ENCODE peak calls at places on chromosomes 11 and 22, in six cellular contexts. One of them, this sample, is unnamed.

GRCh38 chr11:83175815-83176214 is 17.7 kb upstream of the ANKRD42 start:
- DNase-seq in breast epithelium: no peak
- DNase-seq in A549: no peak
- DNase-seq in ovary: no peak
- DNase-seq in GM12892: no peak
- DNase-seq in IMR-90: no peak
- DNase-seq in this sample: no peak

GRCh38 chr22:27726344-27726725 is 75.2 kb downstream of the MN1 start:
- DNase-seq in breast epithelium: no peak
- DNase-seq in A549: no peak
- DNase-seq in ovary: no peak
- DNase-seq in GM12892: no peak
- DNase-seq in IMR-90: no peak
- DNase-seq in this sample: no peak

GRCh38 chr11:12212821-12213185 is 102.4 kb downstream of the MICAL2 start:
- DNase-seq in breast epithelium: no peak
- DNase-seq in A549: no peak
- DNase-seq in ovary: no peak
- DNase-seq in GM12892: no peak
- DNase-seq in IMR-90: peak
- DNase-seq in this sample: no peak

GRCh38 chr11:44526438-44526837 is 39.0 kb upstream of the CD82 start:
- DNase-seq in breast epithelium: no peak
- DNase-seq in A549: no peak
- DNase-seq in ovary: no peak
- DNase-seq in GM12892: no peak
- DNase-seq in IMR-90: no peak
- DNase-seq in this sample: no peak

GRCh38 chr11:128568166-128568778 is 19.1 kb downstream of the ETS1 start:
- DNase-seq in breast epithelium: no peak
- DNase-seq in A549: no peak
- DNase-seq in ovary: no peak
- DNase-seq in GM12892: no peak
- DNase-seq in IMR-90: no peak
- DNase-seq in this sample: no peak

GRCh38 chr22:28203286-28203685 is 284.2 kb upstream of the PITPNB start:
- DNase-seq in breast epithelium: no peak
- DNase-seq in A549: no peak
- DNase-seq in ovary: no peak
- DNase-seq in GM12892: no peak
- DNase-seq in IMR-90: no peak
- DNase-seq in this sample: no peak

GRCh38 chr11:61406991-61407728 is 14.8 kb downstream of the TMEM216 start:
- DNase-seq in breast epithelium: no peak
- DNase-seq in A549: no peak
- DNase-seq in ovary: no peak
- DNase-seq in GM12892: no peak
- DNase-seq in IMR-90: no peak
- DNase-seq in this sample: no peak

GRCh38 chr11:23399995-23400394 is 539.7 kb upstream of the CCDC179 start:
- DNase-seq in breast epithelium: no peak
- DNase-seq in A549: no peak
- DNase-seq in ovary: no peak
- DNase-seq in GM12892: no peak
- DNase-seq in IMR-90: no peak
- DNase-seq in this sample: no peak

GRCh38 chr22:25085930-25086901 is 113.4 kb upstream of the CRYBB3 start:
- DNase-seq in breast epithelium: no peak
- DNase-seq in A549: no peak
- DNase-seq in ovary: no peak
- DNase-seq in GM12892: no peak
- DNase-seq in IMR-90: no peak
- DNase-seq in this sample: peak

GRCh38 chr11:75582935-75583709 is 21.1 kb downstream of the SERPINH1 start:
- DNase-seq in breast epithelium: peak
- DNase-seq in A549: peak
- DNase-seq in ovary: peak
- DNase-seq in GM12892: peak
- DNase-seq in IMR-90: peak
- DNase-seq in this sample: peak

GRCh38 chr11:17221968-17222367 is 14.2 kb upstream of the PIK3C2A start:
- DNase-seq in breast epithelium: no peak
- DNase-seq in A549: no peak
- DNase-seq in ovary: no peak
- DNase-seq in GM12892: no peak
- DNase-seq in IMR-90: peak
- DNase-seq in this sample: no peak

GRCh38 chr11:131839326-131839725 is 468.9 kb downstream of the NTM start:
- DNase-seq in breast epithelium: no peak
- DNase-seq in A549: no peak
- DNase-seq in ovary: no peak
- DNase-seq in GM12892: no peak
- DNase-seq in IMR-90: no peak
- DNase-seq in this sample: no peak

GRCh38 chr22:37953062-37953436 is 352 bp downstream of the C22orf23 start:
- DNase-seq in breast epithelium: no peak
- DNase-seq in A549: peak
- DNase-seq in ovary: peak
- DNase-seq in GM12892: no peak
- DNase-seq in IMR-90: no peak
- DNase-seq in this sample: no peak

GRCh38 chr11:125451400-125452124 is 44.5 kb downstream of the FEZ1 start:
- DNase-seq in breast epithelium: no peak
- DNase-seq in A549: no peak
- DNase-seq in ovary: peak
- DNase-seq in GM12892: no peak
- DNase-seq in IMR-90: peak
- DNase-seq in this sample: peak

GRCh38 chr11:77089004-77089545 is 13.6 kb upstream of the OMP start:
- DNase-seq in breast epithelium: no peak
- DNase-seq in A549: no peak
- DNase-seq in ovary: no peak
- DNase-seq in GM12892: no peak
- DNase-seq in IMR-90: no peak
- DNase-seq in this sample: no peak

GRCh38 chr11:70483077-70483861 is 84.9 kb downstream of the CTTN start:
- DNase-seq in breast epithelium: no peak
- DNase-seq in A549: peak
- DNase-seq in ovary: no peak
- DNase-seq in GM12892: peak
- DNase-seq in IMR-90: peak
- DNase-seq in this sample: no peak

GRCh38 chr11:76233936-76234703 is 27.8 kb upstream of the WNT11 start:
- DNase-seq in breast epithelium: no peak
- DNase-seq in A549: no peak
- DNase-seq in ovary: peak
- DNase-seq in GM12892: peak
- DNase-seq in IMR-90: no peak
- DNase-seq in this sample: peak

GRCh38 chr11:105189586-105189985 is 50.0 kb upstream of the CARD18 start:
- DNase-seq in breast epithelium: no peak
- DNase-seq in A549: no peak
- DNase-seq in ovary: no peak
- DNase-seq in GM12892: no peak
- DNase-seq in IMR-90: no peak
- DNase-seq in this sample: no peak

GRCh38 chr11:11464555-11464954 is 111.5 kb upstream of the CSNK2A3 start:
- DNase-seq in breast epithelium: no peak
- DNase-seq in A549: no peak
- DNase-seq in ovary: no peak
- DNase-seq in GM12892: no peak
- DNase-seq in IMR-90: peak
- DNase-seq in this sample: no peak

GRCh38 chr11:101555366-101555765 is 28.4 kb downstream of the TRPC6 start:
- DNase-seq in breast epithelium: no peak
- DNase-seq in A549: no peak
- DNase-seq in ovary: no peak
- DNase-seq in GM12892: no peak
- DNase-seq in IMR-90: peak
- DNase-seq in this sample: no peak

DNA sequence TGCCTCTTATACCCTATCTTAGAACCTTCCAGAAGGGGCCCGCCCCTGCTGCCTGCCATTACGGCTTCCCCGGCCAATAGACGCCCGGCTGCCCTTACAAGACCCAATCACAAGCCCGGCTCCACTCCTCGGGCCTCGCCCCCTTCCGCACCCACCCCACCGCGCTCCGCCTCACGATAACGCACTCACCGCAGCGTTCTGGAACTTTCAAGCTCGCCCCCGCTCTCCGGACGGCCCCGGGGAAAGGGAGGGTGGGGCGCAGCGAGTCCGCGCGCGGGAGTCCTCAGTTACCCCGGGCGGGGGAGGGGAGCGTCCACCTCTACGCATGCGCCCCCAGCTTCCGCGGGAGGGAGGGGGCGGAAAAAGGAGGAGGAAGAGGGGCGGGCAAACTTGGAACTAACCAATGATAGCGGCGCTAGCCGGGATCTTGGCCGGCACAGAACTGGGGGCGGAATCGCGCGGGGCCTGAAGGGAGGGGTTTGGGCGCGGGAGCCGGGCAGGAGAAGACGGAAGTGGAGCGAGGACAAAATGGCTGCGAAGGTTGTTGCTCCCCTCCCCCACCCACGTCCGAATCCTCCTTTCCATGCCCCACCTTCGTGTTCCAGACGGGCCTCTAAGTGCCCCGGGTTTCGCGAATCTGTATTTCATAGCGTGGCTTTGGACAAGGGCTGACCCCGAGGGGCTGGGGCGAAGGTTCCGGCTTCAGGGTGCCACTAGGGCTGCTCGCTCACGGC is 389 bp upstream of the HSPA8 start:
- DNase-seq in breast epithelium: peak
- DNase-seq in A549: peak
- DNase-seq in ovary: peak
- DNase-seq in GM12892: peak
- DNase-seq in IMR-90: peak
- DNase-seq in this sample: peak
- TF ChIP-seq POLR2A in breast epithelium: peak
- TF ChIP-seq POLR2A in A549: peak
- TF ChIP-seq POLR2A in ovary: peak
- TF ChIP-seq POLR2A in GM12892: no peak
- TF ChIP-seq POLR2A in IMR-90: no peak
- TF ChIP-seq POLR2A in this sample: peak

DNA sequence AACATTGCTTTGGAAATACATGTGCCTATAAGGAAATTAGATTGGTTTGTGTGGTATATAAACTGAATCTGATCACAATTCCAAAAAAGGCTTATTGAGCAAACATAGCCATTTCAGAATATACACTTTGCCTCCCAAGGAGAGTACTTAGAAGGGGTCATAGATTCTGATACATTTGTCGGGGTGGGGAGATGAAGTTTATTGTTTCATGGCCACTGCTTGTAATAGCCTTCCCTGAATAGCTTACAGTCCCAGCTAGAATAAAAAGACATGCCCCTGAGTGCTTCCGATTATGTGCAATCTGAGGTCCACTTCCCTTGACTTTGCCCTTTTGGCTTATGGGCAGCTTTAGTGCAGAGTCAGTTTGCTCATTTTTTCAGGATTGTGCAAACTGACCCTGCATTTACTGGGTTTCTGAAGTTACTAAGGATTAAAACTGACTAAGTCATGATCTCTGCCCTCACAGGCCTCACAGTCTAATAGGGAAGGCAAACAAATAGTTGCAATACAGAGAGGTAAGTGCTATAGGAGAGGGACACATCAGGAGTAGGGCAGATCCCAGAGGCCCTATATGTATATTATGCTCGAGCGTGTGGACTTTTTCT is 184.2 kb downstream of the BLID start:
- DNase-seq in breast epithelium: no peak
- DNase-seq in A549: no peak
- DNase-seq in ovary: no peak
- DNase-seq in GM12892: no peak
- DNase-seq in IMR-90: peak
- DNase-seq in this sample: no peak
- TF ChIP-seq POLR2A in breast epithelium: no peak
- TF ChIP-seq POLR2A in A549: no peak
- TF ChIP-seq POLR2A in ovary: no peak
- TF ChIP-seq POLR2A in GM12892: no peak
- TF ChIP-seq POLR2A in IMR-90: no peak
- TF ChIP-seq POLR2A in this sample: no peak

GRCh38 chr11:63918576-63919171 is 1.7 kb upstream of the RCOR2 start:
- DNase-seq in breast epithelium: no peak
- DNase-seq in A549: no peak
- DNase-seq in ovary: peak
- DNase-seq in GM12892: no peak
- DNase-seq in IMR-90: no peak
- DNase-seq in this sample: no peak

GRCh38 chr11:63917685-63918523 is 940 bp upstream of the RCOR2 start:
- DNase-seq in breast epithelium: no peak
- DNase-seq in A549: peak
- DNase-seq in ovary: peak
- DNase-seq in GM12892: no peak
- DNase-seq in IMR-90: no peak
- DNase-seq in this sample: peak

GRCh38 chr11:63919267-63920125 is 2.5 kb upstream of the RCOR2 start:
- DNase-seq in breast epithelium: no peak
- DNase-seq in A549: no peak
- DNase-seq in ovary: peak
- DNase-seq in GM12892: no peak
- DNase-seq in IMR-90: no peak
- DNase-seq in this sample: no peak

GRCh38 chr11:63920870-63921417 is 4.0 kb upstream of the RCOR2 start:
- DNase-seq in breast epithelium: no peak
- DNase-seq in A549: no peak
- DNase-seq in ovary: no peak
- DNase-seq in GM12892: no peak
- DNase-seq in IMR-90: no peak
- DNase-seq in this sample: no peak

DNA sequence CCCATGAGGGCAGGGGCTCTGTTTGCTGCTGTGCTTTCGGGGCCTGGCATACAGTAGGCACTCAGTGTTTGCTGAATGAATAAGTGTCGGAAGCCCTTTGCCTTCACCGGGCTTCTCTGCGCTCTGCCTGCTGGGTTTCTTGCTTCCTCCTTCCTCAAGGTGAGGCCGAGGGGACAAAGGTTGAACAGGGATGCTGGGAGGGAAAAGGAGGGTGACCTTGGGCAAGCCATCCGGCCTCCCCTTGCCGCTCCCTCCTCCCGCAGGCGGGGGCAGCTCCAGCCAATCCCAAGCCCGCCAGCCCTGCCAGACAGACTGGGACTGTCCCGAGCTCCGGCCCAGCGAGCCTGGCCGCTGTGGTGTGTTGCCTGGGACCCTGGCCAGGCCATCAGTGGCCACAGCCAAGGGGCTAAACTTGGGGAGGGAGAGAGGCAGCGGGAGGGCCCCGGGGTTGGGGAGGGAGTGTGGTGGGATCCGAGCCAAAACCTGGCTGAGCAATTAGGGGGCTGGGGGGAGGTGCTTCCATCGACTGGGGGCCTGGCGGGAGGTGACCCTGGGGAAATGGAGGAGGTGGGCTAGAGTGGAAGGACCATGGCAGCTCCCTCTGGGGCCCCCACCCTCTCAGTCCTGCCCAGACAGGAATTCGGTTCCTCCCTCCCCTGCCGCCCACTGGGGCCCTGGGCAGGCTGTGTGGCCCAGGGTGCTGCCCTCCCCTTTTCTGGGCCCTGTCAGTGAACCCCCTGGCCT is 3.3 kb upstream of the RCOR2 start:
- DNase-seq in breast epithelium: no peak
- DNase-seq in A549: no peak
- DNase-seq in ovary: peak
- DNase-seq in GM12892: no peak
- DNase-seq in IMR-90: no peak
- DNase-seq in this sample: no peak
- TF ChIP-seq POLR2A in breast epithelium: no peak
- TF ChIP-seq POLR2A in A549: no peak
- TF ChIP-seq POLR2A in ovary: no peak
- TF ChIP-seq POLR2A in GM12892: no peak
- TF ChIP-seq POLR2A in IMR-90: no peak
- TF ChIP-seq POLR2A in this sample: no peak

GRCh38 chr22:49947296-49947622 is 13.3 kb upstream of the PIM3 start:
- DNase-seq in breast epithelium: no peak
- DNase-seq in A549: no peak
- DNase-seq in ovary: no peak
- DNase-seq in GM12892: no peak
- DNase-seq in IMR-90: no peak
- DNase-seq in this sample: no peak
- TF ChIP-seq POLR2A in breast epithelium: no peak
- TF ChIP-seq POLR2A in A549: no peak
- TF ChIP-seq POLR2A in ovary: no peak
- TF ChIP-seq POLR2A in GM12892: no peak
- TF ChIP-seq POLR2A in IMR-90: no peak
- TF ChIP-seq POLR2A in this sample: no peak

This sample was measured in tibial nerve.